ENCODE peak calls at places on chromosome 16, in five cellular contexts. I, Q, P, B and S are unnamed samples.
A peak's percentile ranks its signal among the peaks of the same experiment; 100 is the strongest.

GRCh38 chr16:15041260-15042011 is 14.4 kb downstream of the NTAN1 start:
- DNase-seq in P (peak; percentile 46), I (no peak), Q (no peak), B (no peak), S (no peak)

GRCh38 chr16:22692034-22692433 is 121.9 kb upstream of the HS3ST2 start:
- DNase-seq in I (no peak), B (no peak), P (no peak), Q (no peak), S (no peak)

GRCh38 chr16:57801856-57802634 is at the start of gene KIFC3:
- DNase-seq in I (no peak), P (peak; percentile 93), Q (peak; percentile 61), B (no peak), S (peak; percentile 7)

GRCh38 chr16:4536391-4537106 is 2.0 kb downstream of the CDIP1 start:
- DNase-seq in Q (no peak), I (no peak), P (no peak), B (no peak), S (no peak)

GRCh38 chr16:57679768-57680167 is 11.7 kb downstream of the ADGRG3 start:
- DNase-seq in B (no peak), P (no peak), I (no peak), Q (peak; percentile 53), S (no peak)

GRCh38 chr16:1178295-1178910 is 25.5 kb downstream of the CACNA1H start:
- DNase-seq in I (no peak), Q (no peak), P (no peak), B (no peak), S (no peak)

GRCh38 chr16:89599451-89599858 is 14.0 kb upstream of the DPEP1 start:
- DNase-seq in P (peak; percentile 38), I (no peak), B (no peak), Q (peak; percentile 67), S (peak; percentile 21)

GRCh38 chr16:87874639-87875472 is 5.5 kb upstream of the SLC7A5 start:
- DNase-seq in I (no peak), B (no peak), P (no peak), Q (no peak), S (no peak)

GRCh38 chr16:10678655-10679054 is 16.1 kb downstream of the TEKT5 start:
- DNase-seq in Q (no peak), B (no peak), P (no peak), I (no peak), S (no peak)

GRCh38 chr16:64390102-64390501 is 731.8 kb downstream of the CDH11 start:
- DNase-seq in P (no peak), Q (no peak), I (no peak), B (no peak), S (no peak)

GRCh38 chr16:53833145-53833544 is 129.2 kb downstream of the FTO start:
- DNase-seq in I (no peak), B (no peak), Q (no peak), P (no peak), S (no peak)